ENCODE peak calls at places on chromosome 3, in ten cellular contexts. P, V, R, A, D, X, L, Y, C and E are unnamed samples.

GRCh38 chr3:68996356-68996995 is 17.0 kb downstream of the EOGT start:
- DNase-seq in V (no peak), X (no peak), A (no peak), R (no peak), D (no peak), L (no peak), Y (no peak), C (no peak), P (no peak), E (peak; percentile 68)

GRCh38 chr3:23859839-23860382 is 54.2 kb downstream of the UBE2E1 start:
- DNase-seq in X (no peak), A (no peak), V (no peak), C (no peak), D (no peak), L (no peak), Y (no peak), P (no peak), R (no peak), E (no peak)

GRCh38 chr3:48555949-48556795 is 431 bp downstream of the PFKFB4 start:
- DNase-seq in V (no peak), A (no peak), L (no peak), D (no peak), C (peak; percentile 57), P (no peak), Y (no peak), X (no peak), R (no peak), E (no peak)

GRCh38 chr3:144097144-144097543 is 125.5 kb downstream of the DIPK2A start:
- DNase-seq in L (no peak), D (peak; percentile 26), Y (no peak), A (no peak), R (no peak), P (no peak), X (no peak), V (no peak), C (no peak), E (no peak)

GRCh38 chr3:161423911-161424522 is 52.7 kb upstream of the SPTSSB start:
- DNase-seq in R (no peak), C (peak; percentile 60), X (no peak), V (peak; percentile 71), A (no peak), D (peak; percentile 31), P (peak; percentile 63), Y (no peak), L (no peak), E (no peak)

GRCh38 chr3:151156618-151157216 is 46.3 kb downstream of the GPR171 start:
- DNase-seq in C (peak; percentile 62), P (peak; percentile 21), R (no peak), X (no peak), Y (no peak), D (peak; percentile 36), L (peak; percentile 15), V (peak; percentile 71), A (no peak), E (peak; percentile 30)

GRCh38 chr3:47780727-47781325 is 867 bp downstream of the SMARCC1 start:
- DNase-seq in Y (no peak), A (no peak), C (no peak), V (peak; percentile 47), D (no peak), X (no peak), P (no peak), L (no peak), R (no peak), E (no peak)

GRCh38 chr3:183123891-183124290 is 24.6 kb upstream of the MCCC1 start:
- DNase-seq in V (no peak), P (no peak), A (no peak), L (no peak), X (no peak), R (no peak), Y (no peak), D (no peak), C (no peak), E (no peak)

GRCh38 chr3:12835005-12835665 is 6.2 kb downstream of the RPL32 start:
- DNase-seq in D (no peak), C (no peak), L (no peak), X (no peak), A (no peak), R (peak; percentile 40), P (no peak), V (no peak), Y (no peak), E (no peak)

GRCh38 chr3:70980646-70981031 is 602.9 kb downstream of the FOXP1 start:
- DNase-seq in P (no peak), C (peak; percentile 0), V (no peak), X (no peak), Y (no peak), A (no peak), R (no peak), D (no peak), L (no peak), E (no peak)

GRCh38 chr3:127288921-127289645 is 1.2 kb upstream of the PRR20G start:
- DNase-seq in D (no peak), P (no peak), A (no peak), V (no peak), X (no peak), C (no peak), Y (no peak), R (no peak), L (no peak), E (no peak)

GRCh38 chr3:49966233-49966942 is 26.4 kb downstream of the RBM6 start:
- DNase-seq in P (no peak), R (no peak), X (no peak), C (no peak), V (no peak), D (no peak), A (no peak), Y (no peak), L (peak; percentile 18), E (peak; percentile 15)

GRCh38 chr3:46663611-46664135 is 29.8 kb downstream of the ALS2CL start:
- DNase-seq in A (no peak), R (peak; percentile 72), Y (no peak), V (no peak), P (no peak), L (peak; percentile 6), C (no peak), X (peak; percentile 40), D (peak; percentile 50), E (no peak)

GRCh38 chr3:123658118-123658859 is 73.4 kb upstream of the HACD2 start:
- DNase-seq in R (no peak), X (no peak), L (no peak), P (no peak), V (peak; percentile 16), C (no peak), D (peak; percentile 41), A (no peak), Y (no peak), E (no peak)

GRCh38 chr3:42900731-42901420 is 5.1 kb upstream of the ZNF662 start:
- DNase-seq in X (no peak), L (no peak), P (no peak), Y (no peak), C (no peak), V (no peak), R (no peak), A (no peak), D (no peak), E (peak; percentile 38)

GRCh38 chr3:27827041-27827440 is 104.9 kb upstream of the EOMES start:
- DNase-seq in Y (no peak), A (no peak), D (no peak), C (no peak), V (peak; percentile 2), L (no peak), P (no peak), X (no peak), R (no peak), E (no peak)

GRCh38 chr3:48990636-48991421 is 788 bp downstream of the P4HTM start:
- DNase-seq in Y (peak; percentile 7), C (peak; percentile 59), V (peak; percentile 72), L (no peak), D (no peak), R (no peak), P (no peak), X (no peak), A (no peak), E (no peak)

GRCh38 chr3:37174532-37175126 is at the start of gene LRRFIP2:
- DNase-seq in A (no peak), C (peak; percentile 73), X (no peak), R (no peak), Y (no peak), V (no peak), L (no peak), D (no peak), P (no peak), E (no peak)

GRCh38 chr3:47542614-47543173 is 29.2 kb upstream of the ELP6 start:
- DNase-seq in Y (no peak), D (no peak), V (peak; percentile 77), C (no peak), R (no peak), A (no peak), X (no peak), P (no peak), L (no peak), E (no peak)

GRCh38 chr3:51375136-51375535 is 10.0 kb upstream of the MANF start:
- DNase-seq in P (no peak), Y (no peak), D (no peak), A (no peak), R (no peak), X (no peak), V (peak; percentile 64), L (no peak), C (no peak), E (no peak)

GRCh38 chr3:175988401-175988800 is 1129.3 kb downstream of the NAALADL2 start:
- DNase-seq in A (no peak), X (no peak), R (no peak), D (no peak), V (no peak), P (no peak), L (no peak), Y (no peak), C (no peak), E (no peak)

GRCh38 chr3:38728008-38728407 is 78.5 kb upstream of the SCN5A start:
- DNase-seq in X (no peak), D (no peak), V (no peak), R (no peak), Y (no peak), A (no peak), L (no peak), C (no peak), P (no peak), E (no peak)

GRCh38 chr3:157134620-157135191 is 25.2 kb downstream of the CCNL1 start:
- DNase-seq in R (no peak), P (no peak), Y (no peak), V (no peak), C (peak; percentile 28), A (no peak), D (no peak), L (no peak), X (no peak), E (no peak)

GRCh38 chr3:49703956-49704355 is 14.6 kb downstream of the RNF123 start:
- DNase-seq in X (no peak), R (no peak), A (no peak), C (no peak), P (no peak), L (no peak), V (no peak), Y (no peak), D (no peak), E (no peak)